ENCODE peak calls at places on chromosomes 7 and 10, in eight cellular contexts. P is GM23248, C is H9, L is fibroblast of lung, M is IMR-90, H is PC-3, S is neural progenitor cell, T is colonic mucosa. Q is an unnamed sample.

GRCh38 chr10:8311526-8312070 is 257.1 kb downstream of the GATA3 start:
- DNase-seq in C (no peak), T (no peak), L (peak; percentile 63), H (no peak), P (no peak), M (no peak), S (no peak), Q (no peak)

GRCh38 chr7:91941450-91941849 is 788 bp downstream of the AKAP9 start:
- DNase-seq in H (peak; percentile 41), T (peak; percentile 72), L (peak; percentile 33), C (peak; percentile 31), S (peak; percentile 60), P (peak; percentile 49), M (peak; percentile 18), Q (peak; percentile 81)

GRCh38 chr7:88635149-88635548 is 124.4 kb upstream of the ZNF804B start:
- DNase-seq in T (no peak), H (no peak), C (no peak), M (no peak), L (no peak), P (no peak), S (peak; percentile 73), Q (no peak)

GRCh38 chr10:132714096-132714721 is 71.7 kb downstream of the NKX6-2 start:
- DNase-seq in P (no peak), L (peak; percentile 50), S (peak; percentile 97), M (no peak), T (no peak), C (peak; percentile 72), H (no peak), Q (no peak)

GRCh38 chr10:69820817-69821216 is 19.1 kb downstream of the COL13A1 start:
- DNase-seq in M (no peak), S (no peak), L (no peak), H (no peak), P (no peak), C (no peak), T (no peak), Q (no peak)

GRCh38 chr10:3897156-3897555 is 112.1 kb upstream of the KLF6 start:
- DNase-seq in C (no peak), T (no peak), M (peak; percentile 84), S (no peak), L (peak; percentile 72), H (peak; percentile 57), P (peak; percentile 85), Q (no peak)

GRCh38 chr7:22569586-22570321 is 69.8 kb upstream of the STEAP1B start:
- DNase-seq in P (no peak), H (peak; percentile 85), S (no peak), C (no peak), L (peak; percentile 89), M (peak; percentile 68), T (no peak), Q (no peak)

GRCh38 chr7:87220734-87221215 is 1.2 kb upstream of the TMEM243 start:
- DNase-seq in L (peak; percentile 17), T (peak; percentile 41), C (no peak), H (peak; percentile 51), M (no peak), S (peak; percentile 57), P (peak; percentile 72), Q (no peak)

GRCh38 chr10:76035728-76036409 is 604.4 kb downstream of the LRMDA start:
- DNase-seq in S (peak; percentile 65), C (no peak), L (no peak), P (no peak), H (no peak), T (no peak), M (no peak), Q (no peak)

GRCh38 chr7:128166603-128167315 is 74.3 kb upstream of the LEP start:
- DNase-seq in P (peak; percentile 60), C (peak; percentile 62), L (peak; percentile 13), M (no peak), H (no peak), S (peak; percentile 64), T (no peak), Q (no peak)

GRCh38 chr7:122886357-122887081 is at the start of gene CADPS2:
- DNase-seq in H (peak; percentile 71), L (peak; percentile 86), T (peak; percentile 85), M (peak; percentile 36), S (peak; percentile 92), P (peak; percentile 81), C (peak; percentile 83), Q (no peak)

GRCh38 chr10:91210435-91210834 is 10.0 kb upstream of the PCGF5 start:
- DNase-seq in S (no peak), M (no peak), L (no peak), C (no peak), H (no peak), T (peak; percentile 80), P (no peak), Q (no peak)

GRCh38 chr7:121204537-121204936 is 124.3 kb upstream of the WNT16 start:
- DNase-seq in P (peak; percentile 33), L (no peak), H (no peak), T (no peak), C (no peak), S (no peak), M (peak; percentile 32), Q (no peak)

GRCh38 chr10:12631216-12631615 is 281.9 kb downstream of the CAMK1D start:
- DNase-seq in H (no peak), S (peak; percentile 26), P (peak; percentile 5), M (peak; percentile 10), L (peak; percentile 16), C (no peak), T (peak; percentile 65), Q (no peak)

GRCh38 chr7:6392712-6393666 is 54.8 kb downstream of the DAGLB start:
- DNase-seq in S (no peak), L (peak; percentile 75), P (peak; percentile 90), H (peak; percentile 97), C (no peak), T (peak; percentile 96), M (peak; percentile 77), Q (no peak)

GRCh38 chr7:142323706-142324105 is 65.8 kb upstream of the PRSS58 start:
- DNase-seq in S (peak; percentile 82), L (no peak), P (peak; percentile 36), H (peak; percentile 57), M (no peak), C (peak; percentile 88), T (no peak), Q (peak; percentile 59)

GRCh38 chr10:115028419-115028818 is 64.7 kb upstream of the ATRNL1 start:
- DNase-seq in C (no peak), L (no peak), H (no peak), M (no peak), T (no peak), S (no peak), P (no peak), Q (no peak)

GRCh38 chr7:108097703-108098102 is 32.5 kb downstream of the LAMB4 start:
- DNase-seq in P (peak; percentile 31), H (peak; percentile 59), T (peak; percentile 51), L (no peak), M (no peak), C (no peak), S (peak; percentile 7), Q (peak; percentile 45)

GRCh38 chr10:97575101-97575668 is 2.6 kb downstream of the ANKRD2 start:
- DNase-seq in M (no peak), C (no peak), T (no peak), H (no peak), L (no peak), P (peak; percentile 33), S (no peak), Q (no peak)
- H3K9ac ChIP-seq in M (no peak overlapping the region), C (no peak overlapping the region), T (no peak overlapping the region), H (no peak overlapping the region), L (no peak overlapping the region), P (no peak overlapping the region), S (no peak overlapping the region), Q (no peak overlapping the region)

GRCh38 chr10:119031496-119032059 is 2.1 kb downstream of the NANOS1 start:
- DNase-seq in M (peak; percentile 43), H (peak; percentile 3), T (no peak), S (no peak), C (no peak), L (no peak), P (no peak), Q (no peak)
- H3K4me1 ChIP-seq in M (peaks cover 3% of the 10 kb centered on the region), H (peaks cover 13% of the 10 kb centered on the region), T (peaks cover 10% of the 10 kb centered on the region), S (peaks cover 16% of the 10 kb centered on the region), C (no peaks in the 10 kb centered on the region), L (peaks cover 2% of the 10 kb centered on the region), P (no peaks in the 10 kb centered on the region), Q (peaks cover 49% of the 10 kb centered on the region)

DNA sequence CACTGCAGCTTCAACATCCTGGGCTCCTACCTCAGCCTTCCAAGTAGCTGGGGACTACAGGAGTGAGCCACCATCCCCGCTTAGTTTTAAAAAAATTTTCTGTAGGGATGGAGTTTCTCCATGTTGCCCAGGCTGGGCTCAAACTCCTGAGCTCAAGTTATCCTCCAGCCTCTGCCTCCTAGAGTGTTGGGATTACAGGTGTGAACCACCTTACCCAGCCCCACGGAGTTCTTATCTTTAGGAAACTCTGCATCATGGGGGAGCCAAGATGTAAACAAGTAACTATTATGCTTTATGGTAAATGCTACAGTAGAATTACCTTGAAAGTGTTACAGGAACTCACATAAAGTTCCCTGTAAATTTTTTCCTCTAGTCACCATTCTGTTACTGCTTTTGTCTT is 65.3 kb downstream of the PHTF2 start:
- DNase-seq in S (no peak), P (no peak), H (no peak), C (no peak), T (no peak), M (no peak), L (no peak), Q (no peak)
- H3K27me3 ChIP-seq in S (no peaks in the 10 kb centered on the region), P (no peaks in the 10 kb centered on the region), H (no peaks in the 10 kb centered on the region), C (no peaks in the 10 kb centered on the region), T (no peaks in the 10 kb centered on the region), M (no peaks in the 10 kb centered on the region), L (no peaks in the 10 kb centered on the region), Q (no peaks in the 10 kb centered on the region)

GRCh38 chr7:73882060-73882428 is 21.1 kb downstream of the TMEM270 start:
- DNase-seq in S (no peak), C (no peak), T (no peak), P (no peak), H (no peak), M (no peak), L (no peak), Q (no peak)

GRCh38 chr7:73880755-73881328 is 19.9 kb downstream of the TMEM270 start:
- DNase-seq in T (no peak), H (no peak), S (no peak), M (no peak), L (no peak), C (no peak), P (peak; percentile 55), Q (no peak)

GRCh38 chr7:73876973-73877372 is 16.0 kb downstream of the TMEM270 start:
- DNase-seq in S (no peak), T (no peak), M (no peak), C (no peak), L (no peak), P (no peak), H (no peak), Q (no peak)

GRCh38 chr7:73881352-73882059 is 20.5 kb downstream of the TMEM270 start:
- DNase-seq in C (no peak), M (no peak), H (no peak), L (no peak), T (peak; percentile 39), S (no peak), P (peak; percentile 8), Q (no peak)

DNA sequence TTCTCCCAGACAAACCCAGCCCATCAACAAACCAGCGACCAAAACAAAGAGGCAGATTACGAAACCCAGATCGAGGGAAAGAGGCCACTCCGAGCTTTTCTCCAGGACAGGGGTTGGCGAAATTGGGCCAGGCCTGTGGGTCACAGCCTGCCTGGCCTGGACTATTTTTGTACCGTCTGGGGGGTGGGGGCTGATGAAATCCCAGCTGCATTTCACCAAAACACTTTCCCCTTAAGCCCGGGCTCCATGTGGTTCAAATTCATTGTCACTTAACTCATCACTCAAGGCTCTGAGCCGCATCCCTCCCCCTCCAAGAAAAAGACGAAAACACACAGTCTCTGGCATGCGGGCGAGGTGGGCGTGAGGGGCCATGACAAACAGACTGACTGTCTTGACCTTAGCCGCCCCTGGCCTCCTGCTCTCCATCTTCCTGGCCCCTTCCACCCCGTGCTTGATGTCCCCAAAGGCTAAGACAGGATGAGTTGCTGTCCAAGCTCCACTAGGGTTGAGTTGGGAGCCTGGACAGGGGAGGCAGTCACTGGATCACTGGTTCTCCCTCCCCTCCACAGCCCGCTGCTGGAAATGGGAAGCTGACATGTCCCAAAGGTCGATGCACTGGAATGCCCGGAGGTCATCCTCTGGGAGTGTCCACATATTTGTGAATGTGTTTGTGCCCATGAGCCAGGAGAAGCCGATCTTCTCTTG is 19.2 kb downstream of the TMEM270 start:
- DNase-seq in S (no peak), P (peak; percentile 72), M (peak; percentile 53), H (no peak), C (no peak), T (no peak), L (no peak), Q (no peak)
- H3K9ac ChIP-seq in S (no peak overlapping the region), P (peak overlapping the region; percentile 49), M (no peak overlapping the region), H (no peak overlapping the region), C (no peak overlapping the region), T (no peak overlapping the region), L (no peak overlapping the region), Q (no peak overlapping the region)